ENCODE peak calls at places on chromosomes 11 and 22, in seven cellular contexts. Z is mammary epithelial cell, C is psoas muscle, G is spleen, E is kidney epithelial cell, P is bronchial epithelial cell, D is colonic mucosa. N is an unnamed sample.

GRCh38 chr11:94130589-94131362 is 2.1 kb downstream of the PANX1 start:
- DNase-seq in Z (peak; percentile 64), C (no peak), G (no peak), E (no peak), P (peak; percentile 95), D (no peak), N (peak; percentile 92)

GRCh38 chr11:10952872-10953271 is 95.0 kb upstream of the ZBED5 start:
- DNase-seq in Z (no peak), C (no peak), G (no peak), E (no peak), P (no peak), D (no peak), N (no peak)

GRCh38 chr22:17540481-17540880 is 22.8 kb upstream of the SLC25A18 start:
- DNase-seq in Z (no peak), C (no peak), G (no peak), E (no peak), P (no peak), D (no peak), N (no peak)

GRCh38 chr11:64743591-64744543 is at the start of gene RASGRP2:
- DNase-seq in Z (no peak), C (peak; percentile 87), G (peak; percentile 99), E (no peak), P (no peak), D (peak; percentile 77), N (no peak)

GRCh38 chr11:119758291-119758690 is 29.3 kb upstream of the NECTIN1 start:
- DNase-seq in Z (no peak), C (no peak), G (peak; percentile 12), E (no peak), P (peak; percentile 37), D (no peak), N (peak; percentile 77)

GRCh38 chr22:24768537-24769374 is 5.8 kb downstream of the PIWIL3 start:
- DNase-seq in Z (peak; percentile 29), C (peak; percentile 18), G (no peak), E (no peak), P (peak; percentile 37), D (peak; percentile 76), N (peak; percentile 35)

GRCh38 chr11:93524173-93524536 is 19.0 kb downstream of the SMCO4 start:
- DNase-seq in Z (no peak), C (no peak), G (no peak), E (no peak), P (no peak), D (no peak), N (no peak)

GRCh38 chr11:20474176-20474950 is 86.8 kb downstream of the PRMT3 start:
- DNase-seq in Z (peak; percentile 2), C (no peak), G (no peak), E (no peak), P (peak; percentile 33), D (no peak), N (no peak)

GRCh38 chr11:131522851-131523250 is 152.4 kb downstream of the NTM start:
- DNase-seq in Z (no peak), C (no peak), G (no peak), E (no peak), P (no peak), D (no peak), N (peak; percentile 30)

GRCh38 chr11:124835918-124836317 is 29.3 kb upstream of the ROBO3 start:
- DNase-seq in Z (no peak), C (no peak), G (no peak), E (no peak), P (no peak), D (no peak), N (no peak)
- H3K27me3 ChIP-seq in Z (peaks cover 54% of the 10 kb centered on the region), C (no peaks in the 10 kb centered on the region), G (peaks cover 31% of the 10 kb centered on the region), E (peaks cover 24% of the 10 kb centered on the region), P (peaks cover 19% of the 10 kb centered on the region), D (peaks cover 35% of the 10 kb centered on the region), N (peaks cover 24% of the 10 kb centered on the region)

GRCh38 chr11:125166347-125166841 is 1.8 kb downstream of the PKNOX2 start:
- DNase-seq in Z (no peak), C (peak; percentile 54), G (no peak), E (no peak), P (no peak), D (no peak), N (peak; percentile 34)
- H3K27me3 ChIP-seq in Z (peaks cover 11% of the 10 kb centered on the region), C (no peaks in the 10 kb centered on the region), G (peaks cover 28% of the 10 kb centered on the region), E (peaks cover 31% of the 10 kb centered on the region), P (peaks cover 14% of the 10 kb centered on the region), D (peaks cover 33% of the 10 kb centered on the region), N (no peaks in the 10 kb centered on the region)

GRCh38 chr11:2805388-2806057 is 80.1 kb downstream of the CDKN1C start:
- DNase-seq in Z (no peak), C (peak; percentile 15), G (peak; percentile 53), E (no peak), P (no peak), D (peak; percentile 18), N (no peak)
- H3K27me3 ChIP-seq in Z (peaks cover 8% of the 10 kb centered on the region), C (no peaks in the 10 kb centered on the region), G (no peaks in the 10 kb centered on the region), E (peaks cover 59% of the 10 kb centered on the region), P (peaks cover 17% of the 10 kb centered on the region), D (no peaks in the 10 kb centered on the region), N (peaks cover 20% of the 10 kb centered on the region)

DNA sequence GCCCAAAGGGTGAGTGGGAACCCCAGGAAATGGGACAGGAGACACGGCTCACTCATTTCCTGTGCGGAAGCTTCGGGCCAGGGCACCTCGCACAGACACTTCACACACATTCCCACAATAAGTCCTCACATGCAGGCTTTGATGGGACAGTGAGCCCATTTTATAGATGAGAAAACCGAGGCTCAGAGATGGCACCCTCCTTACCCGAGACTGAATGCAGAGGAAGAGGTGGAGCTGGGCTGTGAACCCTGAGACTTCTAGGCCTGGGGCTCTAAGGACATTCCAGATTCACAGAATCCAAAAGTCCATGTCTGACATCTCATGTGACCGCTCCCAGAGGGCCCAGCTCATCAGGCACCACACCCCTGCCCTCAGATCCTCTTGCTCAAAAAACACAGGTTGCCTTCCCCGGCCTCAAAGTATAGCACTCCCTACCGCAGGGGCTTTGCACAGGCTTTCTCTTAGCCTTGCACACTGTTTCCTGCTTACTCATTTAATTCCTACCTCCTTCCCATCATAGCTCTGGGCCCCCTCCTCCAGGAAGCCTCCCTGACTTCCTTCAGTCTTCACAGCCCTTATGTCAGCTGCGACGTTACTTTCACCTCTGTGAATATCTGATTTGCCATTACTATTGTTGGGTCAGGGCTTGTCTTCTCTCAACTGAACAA is 57.1 kb upstream of the TCF20 start:
- DNase-seq in Z (no peak), C (no peak), G (no peak), E (no peak), P (no peak), D (no peak), N (no peak)
- H3K27me3 ChIP-seq in Z (no peaks in the 10 kb centered on the region), C (no peaks in the 10 kb centered on the region), G (no peaks in the 10 kb centered on the region), E (peaks cover 15% of the 10 kb centered on the region), P (no peaks in the 10 kb centered on the region), D (no peaks in the 10 kb centered on the region), N (no peaks in the 10 kb centered on the region)

GRCh38 chr11:117769530-117769929 is 27.5 kb downstream of the DSCAML1 start:
- DNase-seq in Z (no peak), C (no peak), G (no peak), E (no peak), P (no peak), D (no peak), N (no peak)
- H3K27me3 ChIP-seq in Z (peaks cover 5% of the 10 kb centered on the region), C (no peaks in the 10 kb centered on the region), G (no peaks in the 10 kb centered on the region), E (peaks cover 12% of the 10 kb centered on the region), P (peaks cover 2% of the 10 kb centered on the region), D (no peaks in the 10 kb centered on the region), N (no peaks in the 10 kb centered on the region)